ENCODE peak calls at places on chromosomes 16 and 17, in ten cellular contexts. O, E, T, Y, C, F, S, K, I and G are unnamed samples.

GRCh38 chr16:19242186-19242585 is 43.3 kb upstream of the CLEC19A start:
- DNase-seq in E (no peak), K (no peak), Y (no peak), S (no peak), O (no peak), F (no peak), T (no peak), C (no peak), I (no peak), G (no peak)

GRCh38 chr16:1258218-1258587 is 2.3 kb downstream of the TPSD1 start:
- DNase-seq in T (no peak), Y (no peak), K (no peak), I (no peak), F (no peak), E (no peak), O (no peak), C (no peak), S (peak), G (no peak)

GRCh38 chr17:41329279-41329925 is 13.9 kb upstream of the KRTAP17-1 start:
- DNase-seq in Y (peak), K (no peak), T (peak), F (peak), E (no peak), O (no peak), C (peak), S (peak), I (no peak), G (no peak)

GRCh38 chr16:54654429-54654828 is 276.2 kb upstream of the IRX5 start:
- DNase-seq in S (no peak), T (no peak), E (no peak), F (no peak), O (no peak), I (no peak), Y (no peak), C (peak), K (no peak), G (no peak)

GRCh38 chr17:44218344-44219125 is 940 bp downstream of the UBTF start:
- DNase-seq in I (peak), O (peak), Y (no peak), S (peak), K (peak), T (peak), F (peak), E (peak), C (peak), G (peak)

GRCh38 chr17:59275618-59276017 is 55.3 kb downstream of the GDPD1 start:
- DNase-seq in S (no peak), T (no peak), O (no peak), F (no peak), I (no peak), C (no peak), K (no peak), E (no peak), Y (no peak), G (no peak)

GRCh38 chr16:88375236-88376052 is 7.3 kb upstream of the ZNF469 start:
- DNase-seq in E (no peak), O (no peak), S (no peak), C (no peak), I (no peak), K (no peak), F (no peak), T (no peak), Y (no peak), G (no peak)

GRCh38 chr17:81192386-81193050 is 26.5 kb upstream of the AATK start:
- DNase-seq in O (no peak), Y (no peak), T (no peak), E (no peak), S (no peak), F (no peak), C (no peak), I (no peak), K (no peak), G (no peak)

GRCh38 chr16:3745751-3746355 is 28.5 kb upstream of the TRAP1 start:
- DNase-seq in F (peak), I (no peak), O (no peak), K (no peak), Y (no peak), C (no peak), E (no peak), T (no peak), S (no peak), G (no peak)

GRCh38 chr16:71732587-71732986 is 8.1 kb upstream of the PHLPP2 start:
- DNase-seq in F (no peak), T (no peak), E (no peak), I (no peak), O (no peak), K (no peak), S (no peak), C (no peak), Y (no peak), G (no peak)

GRCh38 chr16:49544828-49545227 is 171.2 kb downstream of the C16orf78 start:
- DNase-seq in E (no peak), T (no peak), I (no peak), F (no peak), S (no peak), C (no peak), O (no peak), Y (no peak), K (no peak), G (no peak)

GRCh38 chr16:65312071-65312470 is 190.2 kb upstream of the CDH11 start:
- DNase-seq in S (no peak), F (peak), Y (no peak), K (no peak), T (no peak), I (no peak), C (no peak), E (no peak), O (no peak), G (no peak)

GRCh38 chr16:10981697-10982216 is 37.4 kb downstream of the CLEC16A start:
- DNase-seq in T (peak), K (no peak), E (no peak), F (no peak), Y (no peak), O (no peak), C (peak), I (no peak), S (peak), G (no peak)

GRCh38 chr16:21167360-21167759 is 8.9 kb downstream of the LDAF1 start:
- DNase-seq in F (no peak), I (no peak), Y (peak), C (no peak), O (no peak), S (no peak), T (no peak), K (no peak), E (no peak), G (no peak)

GRCh38 chr16:88327566-88328312 is 55.0 kb upstream of the ZNF469 start:
- DNase-seq in Y (no peak), T (no peak), E (no peak), S (no peak), O (no peak), I (no peak), C (no peak), K (no peak), F (no peak), G (no peak)

GRCh38 chr16:67540756-67541155 is 12.1 kb downstream of the RIPOR1 start:
- DNase-seq in F (no peak), E (no peak), K (no peak), S (no peak), C (no peak), O (no peak), T (no peak), I (no peak), Y (no peak), G (peak)

GRCh38 chr17:50537721-50538548 is 5.4 kb downstream of the EPN3 start:
- DNase-seq in F (no peak), T (no peak), K (no peak), E (no peak), I (no peak), S (no peak), C (no peak), Y (no peak), O (no peak), G (no peak)

GRCh38 chr17:76700627-76701470 is 9.9 kb downstream of the MXRA7 start:
- DNase-seq in K (peak), S (no peak), T (no peak), F (peak), O (no peak), I (no peak), C (no peak), Y (peak), E (peak), G (no peak)

GRCh38 chr17:45775576-45776011 is 8.5 kb upstream of the CRHR1 start:
- DNase-seq in E (no peak), I (no peak), O (no peak), K (peak), C (no peak), F (peak), T (no peak), S (peak), Y (no peak), G (no peak)

GRCh38 chr17:81341347-81342061 is 46.4 kb upstream of the SLC38A10 start:
- DNase-seq in F (peak), K (no peak), Y (no peak), T (no peak), O (no peak), E (peak), C (no peak), I (no peak), S (no peak), G (no peak)

GRCh38 chr16:85168732-85169256 is 56.5 kb upstream of the CIBAR2 start:
- DNase-seq in I (no peak), T (no peak), O (no peak), S (no peak), K (peak), E (peak), F (peak), Y (no peak), C (peak), G (no peak)
- TF ChIP-seq CTCF in I (no peak), T (no peak), O (no peak), S (no peak), K (no peak), E (no peak), F (no peak), Y (no peak), C (no peak), G (no peak)

DNA sequence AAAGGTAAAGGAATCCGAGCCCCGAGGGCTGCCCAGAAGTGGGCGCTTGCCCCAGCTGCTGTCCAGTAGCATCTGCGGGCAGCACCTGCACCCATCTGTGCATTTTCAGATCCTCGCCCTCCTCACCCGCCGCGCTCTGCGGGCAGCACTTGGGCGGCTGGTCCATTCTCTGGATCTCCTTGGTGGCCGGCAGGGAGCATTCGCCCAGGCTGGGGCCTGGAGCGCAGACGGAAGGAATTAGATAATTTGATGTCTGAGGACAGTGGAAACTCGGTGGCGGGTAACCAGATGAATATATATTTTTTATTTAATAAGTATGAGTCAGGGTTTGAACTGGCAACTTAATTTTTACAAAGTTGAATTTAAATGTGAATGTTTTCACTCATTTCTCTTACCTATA is 88.5 kb downstream of the NPIPB11 start:
- DNase-seq in S (no peak), O (no peak), E (no peak), Y (no peak), T (no peak), K (no peak), C (peak), I (no peak), F (no peak), G (no peak)
- TF ChIP-seq CTCF in S (no peak), O (peak), E (no peak), Y (no peak), T (no peak), K (no peak), C (peak), I (no peak), F (no peak), G (peak)

GRCh38 chr16:86835981-86836380 is 257.6 kb downstream of the FOXL1 start:
- DNase-seq in O (no peak), E (no peak), I (no peak), F (no peak), K (no peak), T (no peak), Y (no peak), C (no peak), S (no peak), G (no peak)

GRCh38 chr16:86831366-86831765 is 253.0 kb downstream of the FOXL1 start:
- DNase-seq in I (no peak), C (no peak), S (no peak), F (no peak), T (peak), E (no peak), K (no peak), O (no peak), Y (no peak), G (no peak)

GRCh38 chr16:86836503-86837125 is 258.3 kb downstream of the FOXL1 start:
- DNase-seq in S (no peak), O (no peak), T (no peak), I (no peak), E (no peak), F (peak), C (peak), K (no peak), Y (peak), G (no peak)

GRCh38 chr16:86833136-86833535 is 254.8 kb downstream of the FOXL1 start:
- DNase-seq in I (no peak), T (no peak), F (peak), Y (no peak), C (no peak), O (no peak), S (no peak), E (no peak), K (no peak), G (no peak)

GRCh38 chr16:86834451-86835035 is 256.2 kb downstream of the FOXL1 start:
- DNase-seq in E (no peak), T (no peak), Y (peak), S (peak), K (no peak), C (peak), F (peak), O (no peak), I (no peak), G (no peak)
- TF ChIP-seq CTCF in E (peak), T (no peak), Y (peak), S (peak), K (peak), C (peak), F (no peak), O (no peak), I (no peak), G (peak)

GRCh38 chr17:2709173-2709661 is 2.3 kb downstream of the CLUH start:
- DNase-seq in T (peak), E (no peak), F (no peak), K (no peak), O (peak), C (no peak), Y (no peak), S (peak), I (no peak), G (no peak)
- TF ChIP-seq CTCF in T (no peak), E (no peak), F (no peak), K (no peak), O (no peak), C (no peak), Y (no peak), S (no peak), I (no peak), G (no peak)

GRCh38 chr16:89973654-89974335 is 25.2 kb downstream of the DEF8 start:
- DNase-seq in K (no peak), S (no peak), Y (no peak), F (no peak), E (no peak), C (no peak), I (no peak), O (no peak), T (no peak), G (no peak)
- TF ChIP-seq CTCF in K (no peak), S (no peak), Y (no peak), F (no peak), E (no peak), C (no peak), I (no peak), O (no peak), T (no peak), G (no peak)

GRCh38 chr17:58172369-58173071 is 5.7 kb downstream of the OR4D2 start:
- DNase-seq in F (peak), Y (no peak), E (no peak), T (peak), S (peak), C (peak), K (no peak), O (peak), I (peak), G (no peak)
- TF ChIP-seq CTCF in F (peak), Y (peak), E (no peak), T (peak), S (peak), C (peak), K (peak), O (peak), I (peak), G (peak)